ENCODE peak calls at places on chromosomes 2 and 18, in seven cellular contexts. X, R, Q, T, S, A and L are unnamed samples.

GRCh38 chr2:151730242-151730975 is 3.9 kb downstream of the NEB start:
- DNase-seq in Q (peak), X (no peak), S (no peak), T (no peak), A (peak), R (no peak), L (no peak)

GRCh38 chr18:11989966-11990380 is 8.7 kb downstream of the IMPA2 start:
- DNase-seq in S (peak), R (peak), X (peak), Q (no peak), T (no peak), A (no peak), L (no peak)

GRCh38 chr2:83006991-83007390 is 1452.1 kb downstream of the SUCLG1 start:
- DNase-seq in A (no peak), X (no peak), R (no peak), Q (peak), T (no peak), S (no peak), L (no peak)

GRCh38 chr2:156380117-156380645 is 47.7 kb upstream of the NR4A2 start:
- DNase-seq in R (no peak), T (no peak), X (no peak), A (no peak), Q (no peak), S (no peak), L (peak)

GRCh38 chr18:2258954-2259353 is 312.4 kb downstream of the METTL4 start:
- DNase-seq in Q (no peak), R (no peak), X (no peak), S (no peak), A (no peak), T (no peak), L (no peak)

GRCh38 chr2:6352906-6353515 is 512.7 kb downstream of the CMPK2 start:
- DNase-seq in R (peak), T (no peak), X (peak), S (no peak), Q (no peak), A (peak), L (peak)

GRCh38 chr2:241207151-241207550 is 18.7 kb downstream of the ANO7 start:
- DNase-seq in A (no peak), Q (no peak), S (no peak), T (no peak), X (no peak), R (no peak), L (no peak)

GRCh38 chr2:226560325-226560724 is 239.3 kb downstream of the IRS1 start:
- DNase-seq in R (no peak), T (no peak), X (no peak), Q (no peak), A (no peak), S (no peak), L (no peak)

GRCh38 chr18:65409266-65409665 is 341.5 kb upstream of the CDH7 start:
- DNase-seq in R (no peak), T (no peak), X (peak), S (no peak), A (no peak), Q (no peak), L (no peak)

GRCh38 chr2:96594701-96595152 is 43.4 kb downstream of the KANSL3 start:
- DNase-seq in X (no peak), T (no peak), S (no peak), Q (no peak), A (no peak), R (no peak), L (no peak)

GRCh38 chr18:55488473-55488872 is 99.5 kb downstream of the TCF4 start:
- DNase-seq in X (no peak), A (no peak), R (no peak), S (no peak), Q (no peak), T (no peak), L (no peak)

GRCh38 chr18:39946623-39947061 is 2008.4 kb upstream of the PIK3C3 start:
- DNase-seq in S (no peak), T (peak), A (peak), X (peak), Q (peak), R (no peak), L (no peak)

GRCh38 chr2:65626831-65627230 is 194.4 kb upstream of the SPRED2 start:
- DNase-seq in Q (peak), R (no peak), S (no peak), T (no peak), A (no peak), X (no peak), L (no peak)

GRCh38 chr18:3645384-3646156 is 195.6 kb downstream of the TGIF1 start:
- DNase-seq in T (no peak), Q (no peak), S (no peak), R (no peak), X (no peak), A (no peak), L (no peak)

GRCh38 chr2:205706769-205707375 is 24.6 kb downstream of the NRP2 start:
- DNase-seq in Q (peak), R (no peak), S (peak), T (no peak), A (no peak), X (peak), L (no peak)

GRCh38 chr2:29495536-29495935 is 380.3 kb downstream of the CLIP4 start:
- DNase-seq in R (no peak), S (no peak), A (no peak), Q (no peak), X (no peak), T (no peak), L (no peak)

GRCh38 chr2:66185497-66186034 is 249.4 kb upstream of the MEIS1 start:
- DNase-seq in S (no peak), Q (no peak), X (no peak), A (no peak), R (no peak), T (no peak), L (no peak)

GRCh38 chr2:161223139-161223732 is 63.0 kb downstream of the TANK start:
- DNase-seq in T (peak), A (peak), S (no peak), Q (peak), X (no peak), R (no peak), L (no peak)

GRCh38 chr2:215920244-215921100 is 92.9 kb downstream of the MREG start:
- DNase-seq in T (peak), S (peak), Q (peak), X (peak), R (no peak), A (peak), L (peak)

GRCh38 chr2:199955339-199956061 is at the start of the genes MAIP1 and TYW5:
- DNase-seq in R (peak), A (peak), S (peak), X (peak), T (peak), Q (peak), L (peak)

GRCh38 chr2:161273038-161273760 is 35.0 kb upstream of the PSMD14 start:
- DNase-seq in T (peak), Q (peak), X (peak), R (no peak), S (no peak), A (peak), L (peak)

GRCh38 chr2:233928594-233929351 is 11.6 kb downstream of the TRPM8 start:
- DNase-seq in A (no peak), X (no peak), Q (peak), S (no peak), T (no peak), R (no peak), L (peak)

GRCh38 chr2:71603851-71604708 is 150.7 kb downstream of the DYSF start:
- DNase-seq in X (no peak), S (peak), A (no peak), Q (no peak), T (no peak), R (peak), L (peak)

GRCh38 chr2:196544906-196545433 is 94.5 kb upstream of the CCDC150 start:
- DNase-seq in T (no peak), Q (no peak), X (no peak), A (no peak), S (no peak), R (no peak), L (no peak)

GRCh38 chr2:108074945-108075344 is 88.6 kb downstream of the SLC5A7 start:
- DNase-seq in S (no peak), Q (no peak), X (no peak), T (no peak), R (no peak), A (no peak), L (no peak)

GRCh38 chr18:67509711-67510110 is 6.8 kb downstream of the DSEL start:
- DNase-seq in S (no peak), Q (peak), A (no peak), X (no peak), R (no peak), T (no peak), L (no peak)
- TF ChIP-seq CTCF in S (no peak), Q (no peak), A (no peak), X (no peak), R (no peak), T (no peak), L (no peak)

GRCh38 chr2:144159264-144159663 is 360.7 kb downstream of the ZEB2 start:
- DNase-seq in A (no peak), R (no peak), S (no peak), Q (no peak), T (no peak), X (no peak), L (no peak)
- TF ChIP-seq CTCF in A (no peak), R (no peak), S (no peak), Q (no peak), T (peak), X (no peak), L (no peak)

GRCh38 chr2:77013457-77013856 is 508.7 kb downstream of the LRRTM4 start:
- DNase-seq in R (no peak), Q (no peak), A (no peak), T (no peak), X (no peak), S (no peak), L (no peak)
- TF ChIP-seq CTCF in R (no peak), Q (no peak), A (no peak), T (no peak), X (no peak), S (no peak), L (no peak)

DNA sequence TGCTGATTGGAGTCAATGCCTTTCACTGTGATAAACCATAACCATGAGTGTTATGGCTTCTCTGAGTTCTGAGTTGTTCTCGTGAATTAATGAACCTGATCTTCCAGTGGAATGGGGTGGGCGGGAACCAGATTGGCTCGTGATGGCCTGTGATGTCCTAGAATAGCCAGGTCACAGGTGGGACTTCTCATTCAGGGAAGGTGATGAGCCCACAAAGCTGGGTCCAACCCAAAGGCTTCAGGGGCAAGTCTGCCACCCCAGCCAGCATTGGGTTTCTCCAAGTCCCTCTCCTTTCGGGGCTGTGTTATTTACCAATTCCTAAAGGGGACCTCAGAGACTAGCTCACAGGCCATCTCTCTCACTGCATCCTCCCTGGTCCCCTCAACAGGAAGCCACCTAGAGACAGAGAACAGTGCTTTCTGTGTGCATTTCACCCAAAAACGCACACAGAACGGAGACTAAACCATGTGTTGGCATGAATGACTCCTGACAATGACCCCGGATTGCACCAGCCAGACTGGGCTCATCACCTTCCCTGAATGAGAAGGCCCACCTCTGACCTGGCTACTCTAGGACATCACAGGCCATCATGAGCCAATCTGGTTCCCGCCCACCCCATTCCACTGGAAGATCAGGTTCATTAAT is 85.5 kb downstream of the MALT1 start:
- DNase-seq in T (no peak), S (no peak), Q (no peak), A (no peak), X (no peak), R (no peak), L (no peak)
- TF ChIP-seq CTCF in T (no peak), S (no peak), Q (no peak), A (no peak), X (no peak), R (no peak), L (no peak)

GRCh38 chr2:95122197-95122551 is 566 bp upstream of the MRPS5 start:
- DNase-seq in R (no peak), S (no peak), A (no peak), Q (no peak), X (no peak), T (no peak), L (no peak)

GRCh38 chr2:95121150-95121494 is 486 bp downstream of the MRPS5 start:
- DNase-seq in X (no peak), R (no peak), A (peak), S (no peak), T (no peak), Q (peak), L (no peak)

DNA sequence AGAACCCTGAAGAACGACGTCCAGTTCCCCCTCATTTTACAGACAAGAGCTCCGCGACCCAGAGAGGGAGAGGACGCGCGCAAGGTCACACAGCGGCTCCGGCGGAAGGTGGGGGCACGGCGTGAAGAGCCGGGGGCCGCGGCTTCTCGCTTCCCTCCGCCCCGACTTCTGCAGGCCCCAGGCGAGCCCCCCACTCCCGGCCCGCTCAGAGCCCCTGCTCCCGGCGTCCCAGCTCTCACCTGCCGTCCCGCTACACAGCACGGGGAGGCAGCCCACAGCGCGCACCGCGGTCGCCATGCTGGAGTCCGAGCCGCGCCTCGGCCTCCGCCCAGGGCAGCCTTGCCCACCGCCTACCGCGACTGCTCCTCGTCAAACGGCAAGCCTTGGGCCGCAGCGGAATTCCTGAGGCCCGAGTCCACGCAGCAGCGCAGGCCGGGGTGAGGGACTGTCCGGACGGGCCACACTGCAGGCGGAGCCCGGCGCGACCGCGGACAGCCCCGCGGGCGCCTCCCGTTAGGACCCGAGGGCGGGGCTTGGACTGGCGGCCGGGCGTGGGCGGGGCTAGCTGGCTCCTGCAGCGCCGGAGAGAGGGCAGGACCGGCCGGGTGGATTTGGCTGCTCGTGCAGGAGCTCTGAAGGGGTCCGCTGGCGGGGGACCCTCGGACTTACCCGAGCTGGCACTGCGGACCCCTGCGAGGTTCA is at the start of gene MRPS5:
- DNase-seq in Q (peak), S (peak), X (peak), A (peak), T (peak), R (peak), L (peak)
- TF ChIP-seq CTCF in Q (no peak), S (no peak), X (no peak), A (peak), T (no peak), R (no peak), L (no peak)

GRCh38 chr18:26802330-26803200 is 62.9 kb downstream of the AQP4 start:
- DNase-seq in T (no peak), X (no peak), R (no peak), S (no peak), Q (no peak), A (no peak), L (peak)

GRCh38 chr18:26803643-26804042 is 61.9 kb downstream of the AQP4 start:
- DNase-seq in T (no peak), A (no peak), X (no peak), S (no peak), Q (no peak), R (no peak), L (no peak)

GRCh38 chr18:26806224-26806623 is 59.3 kb downstream of the AQP4 start:
- DNase-seq in T (no peak), Q (no peak), X (no peak), A (no peak), S (no peak), R (no peak), L (no peak)

GRCh38 chr18:26804474-26804873 is 61.0 kb downstream of the AQP4 start:
- DNase-seq in Q (no peak), S (no peak), T (no peak), X (peak), A (no peak), R (no peak), L (peak)
- TF ChIP-seq CTCF in Q (no peak), S (no peak), T (peak), X (no peak), A (peak), R (no peak), L (no peak)